ENCODE peak calls at places on chromosome 21, in four cellular contexts. G is activated T-cell treated with anti-CD3 and anti-CD28 coated beads for 1 hour, H is HFFc6, R is NCI-H1105. Y is an unnamed sample.

GRCh38 chr21:32366191-32366590 is 26.6 kb downstream of the URB1 start:
- DNase-seq in G (no peak), H (no peak), R (no peak), Y (no peak)

GRCh38 chr21:29080454-29080930 is 7.0 kb upstream of the CCT8 start:
- DNase-seq in G (no peak), H (no peak), R (no peak), Y (no peak)

GRCh38 chr21:37970548-37970947 is 54.3 kb upstream of the KCNJ6 start:
- DNase-seq in G (no peak), H (no peak), R (no peak), Y (no peak)

GRCh38 chr21:43600642-43601397 is 58.5 kb downstream of the HSF2BP start:
- DNase-seq in G (no peak), H (peak), R (peak), Y (peak)

GRCh38 chr21:45590246-45590725 is 48.0 kb upstream of the SLC19A1 start:
- DNase-seq in G (peak), H (no peak), R (no peak), Y (peak)

GRCh38 chr21:14080764-14081096 is 130.0 kb downstream of the LIPI start:
- DNase-seq in G (no peak), H (no peak), R (no peak), Y (no peak)

GRCh38 chr21:46159390-46159789 is 4.0 kb upstream of the FTCD start:
- DNase-seq in G (no peak), H (no peak), R (no peak), Y (no peak)

GRCh38 chr21:35988396-35989140 is 71.8 kb downstream of the SETD4 start:
- DNase-seq in G (no peak), H (no peak), R (peak), Y (no peak)

GRCh38 chr21:34687065-34687464 is 18.3 kb downstream of the CLIC6 start:
- DNase-seq in G (no peak), H (no peak), R (no peak), Y (no peak)

GRCh38 chr21:26441081-26441610 is 131.9 kb downstream of the CYYR1 start:
- DNase-seq in G (no peak), H (no peak), R (no peak), Y (no peak)

GRCh38 chr21:14864211-14865021 is 200.4 kb downstream of the NRIP1 start:
- DNase-seq in G (no peak), H (peak), R (no peak), Y (peak)